ENCODE peak calls at places on chromosomes 3 and 15, in eight cellular contexts. C, F, K, V, U, R, E and P are unnamed samples.

GRCh38 chr3:152469238-152470025 is 200.7 kb downstream of the MBNL1 start:
- DNase-seq in C (no peak), F (no peak), K (no peak), V (no peak), U (no peak), R (no peak), E (no peak), P (no peak)

GRCh38 chr3:157059661-157060060 is 100.3 kb downstream of the CCNL1 start:
- DNase-seq in C (no peak), F (no peak), K (no peak), V (no peak), U (no peak), R (no peak), E (no peak), P (no peak)

GRCh38 chr15:25730918-25731317 is 132.2 kb downstream of the ATP10A start:
- DNase-seq in C (no peak), F (no peak), K (no peak), V (no peak), U (no peak), R (no peak), E (no peak), P (no peak)

GRCh38 chr15:68620721-68621528 is 42.1 kb downstream of the CORO2B start:
- DNase-seq in C (no peak), F (peak), K (no peak), V (peak), U (no peak), R (peak), E (peak), P (peak)

GRCh38 chr3:140219161-140219745 is 284.3 kb downstream of the CLSTN2 start:
- DNase-seq in C (no peak), F (no peak), K (no peak), V (no peak), U (peak), R (no peak), E (no peak), P (no peak)

GRCh38 chr3:149340310-149340933 is 7.0 kb upstream of the TM4SF18 start:
- DNase-seq in C (peak), F (no peak), K (no peak), V (no peak), U (no peak), R (no peak), E (no peak), P (no peak)

GRCh38 chr3:170076715-170077238 is 39.0 kb downstream of the GPR160 start:
- DNase-seq in C (no peak), F (no peak), K (no peak), V (no peak), U (no peak), R (no peak), E (no peak), P (no peak)

GRCh38 chr15:78242128-78242527 is 7.8 kb upstream of the ACSBG1 start:
- DNase-seq in C (peak), F (no peak), K (peak), V (no peak), U (no peak), R (no peak), E (no peak), P (peak)

GRCh38 chr3:46948830-46949671 is 27.5 kb downstream of the CCDC12 start:
- DNase-seq in C (no peak), F (no peak), K (peak), V (no peak), U (no peak), R (peak), E (no peak), P (no peak)

GRCh38 chr3:118882353-118882947 is 152.2 kb downstream of the IGSF11 start:
- DNase-seq in C (peak), F (peak), K (peak), V (peak), U (peak), R (no peak), E (no peak), P (peak)

GRCh38 chr3:156892701-156893100 is 66.5 kb downstream of the LEKR1 start:
- DNase-seq in C (peak), F (no peak), K (no peak), V (no peak), U (no peak), R (no peak), E (peak), P (peak)

GRCh38 chr3:143119974-143120715 is 574 bp downstream of the CHST2 start:
- DNase-seq in C (peak), F (no peak), K (peak), V (no peak), U (no peak), R (peak), E (no peak), P (peak)

GRCh38 chr3:184815046-184815930 is 3.3 kb downstream of the VPS8 start:
- DNase-seq in C (no peak), F (peak), K (no peak), V (no peak), U (peak), R (no peak), E (peak), P (peak)

GRCh38 chr15:62896969-62897486 is 145.5 kb upstream of the TPM1 start:
- DNase-seq in C (peak), F (peak), K (no peak), V (peak), U (peak), R (peak), E (peak), P (peak)

GRCh38 chr15:67601008-67601620 is 58.6 kb downstream of the MAP2K5 start:
- DNase-seq in C (no peak), F (no peak), K (no peak), V (no peak), U (no peak), R (no peak), E (no peak), P (no peak)

GRCh38 chr3:71325715-71326114 is 257.8 kb downstream of the FOXP1 start:
- DNase-seq in C (no peak), F (no peak), K (no peak), V (no peak), U (no peak), R (no peak), E (no peak), P (no peak)
- TF ChIP-seq CTCF in C (no peak), F (no peak), K (no peak), V (no peak), U (no peak), R (no peak), E (no peak), P (no peak)

GRCh38 chr3:37862712-37863551 is 1.3 kb downstream of the CTDSPL start:
- DNase-seq in C (peak), F (no peak), K (no peak), V (no peak), U (no peak), R (no peak), E (no peak), P (peak)

GRCh38 chr3:37863552-37863865 is 1.8 kb downstream of the CTDSPL start:
- DNase-seq in C (no peak), F (no peak), K (no peak), V (no peak), U (no peak), R (no peak), E (no peak), P (no peak)

GRCh38 chr3:37859908-37860199 is 1.8 kb upstream of the CTDSPL start:
- DNase-seq in C (no peak), F (no peak), K (no peak), V (no peak), U (no peak), R (no peak), E (no peak), P (no peak)

GRCh38 chr3:37862219-37862711 is 585 bp downstream of the CTDSPL start:
- DNase-seq in C (no peak), F (no peak), K (peak), V (no peak), U (no peak), R (peak), E (no peak), P (peak)

DNA sequence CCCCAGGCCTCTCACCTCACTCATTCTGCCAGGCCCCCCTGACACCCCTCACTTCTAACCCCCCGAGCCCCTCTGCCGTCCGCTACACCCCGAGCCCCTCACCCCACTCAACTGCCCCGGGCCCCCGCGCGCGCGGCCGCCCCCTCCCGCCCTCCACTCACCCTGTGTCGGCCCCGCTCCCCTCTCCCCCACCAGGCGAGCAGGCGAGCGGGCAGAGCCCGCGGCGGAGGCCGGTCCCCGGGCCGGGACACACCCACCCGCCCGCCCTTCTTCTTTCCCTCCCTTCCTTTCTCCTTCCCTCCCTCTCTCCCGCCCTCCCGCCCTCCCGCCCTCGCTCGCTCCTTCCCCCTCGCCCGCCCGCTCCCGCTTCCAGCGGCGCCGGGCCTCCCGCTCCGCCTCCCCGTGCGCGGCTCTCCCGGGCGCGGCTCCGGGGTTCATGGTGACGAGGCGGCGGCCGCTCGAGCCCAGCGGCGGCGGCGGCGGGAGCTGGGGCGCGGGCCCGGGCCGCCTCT is at the start of gene CTDSPL:
- DNase-seq in C (no peak), F (peak), K (peak), V (no peak), U (no peak), R (peak), E (no peak), P (peak)
- TF ChIP-seq CTCF in C (no peak), F (no peak), K (no peak), V (no peak), U (no peak), R (no peak), E (no peak), P (no peak)

GRCh38 chr3:11653298-11654055 is 9.8 kb upstream of the VGLL4 start:
- DNase-seq in C (no peak), F (no peak), K (no peak), V (no peak), U (no peak), R (no peak), E (no peak), P (no peak)
- TF ChIP-seq CTCF in C (no peak), F (no peak), K (no peak), V (no peak), U (no peak), R (no peak), E (no peak), P (no peak)

GRCh38 chr3:127473244-127474024 is 117.1 kb downstream of the TPRA1 start:
- DNase-seq in C (no peak), F (no peak), K (peak), V (no peak), U (no peak), R (no peak), E (no peak), P (peak)
- TF ChIP-seq CTCF in C (no peak), F (no peak), K (peak), V (no peak), U (peak), R (peak), E (peak), P (peak)

DNA sequence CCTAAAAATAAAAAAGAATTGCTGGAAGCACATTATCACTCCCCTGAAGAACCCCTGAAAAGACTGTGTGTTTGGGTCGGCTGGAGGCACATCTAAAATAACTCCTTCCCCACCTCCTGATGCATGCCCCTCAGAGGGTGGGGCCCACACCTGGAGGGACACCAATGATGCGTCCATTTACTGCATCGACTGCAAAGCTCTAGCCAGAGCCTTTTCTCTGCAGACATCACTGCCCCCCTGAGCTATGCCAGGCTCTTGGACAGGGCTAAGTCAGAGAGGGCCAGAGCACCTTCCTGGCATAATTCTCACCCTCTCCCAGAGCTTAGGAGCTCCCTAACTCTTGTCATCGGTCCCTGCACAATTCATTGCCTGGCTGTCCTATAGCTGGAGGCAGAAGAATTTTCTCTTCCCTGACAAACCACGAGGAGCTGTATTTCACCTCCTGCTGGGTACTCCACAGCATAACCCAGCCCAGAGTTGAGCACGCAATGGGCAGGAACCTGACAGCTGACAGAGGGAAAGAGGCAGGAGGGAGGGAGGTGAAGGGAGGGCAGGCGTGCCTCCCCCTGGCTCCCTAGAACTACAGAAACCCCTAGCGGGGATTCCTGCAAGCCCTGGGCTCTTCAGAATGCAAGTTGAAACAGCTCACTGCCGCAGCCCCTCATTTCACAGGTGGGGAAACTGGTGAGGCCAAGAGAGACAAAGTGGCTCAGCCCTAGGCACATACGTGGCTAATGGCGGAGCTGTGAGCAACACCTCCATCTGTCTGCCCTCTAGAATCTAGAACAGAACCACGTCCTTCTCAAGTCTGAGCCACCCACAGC is 46.6 kb downstream of the XXYLT1 start:
- DNase-seq in C (no peak), F (no peak), K (no peak), V (no peak), U (no peak), R (peak), E (no peak), P (no peak)
- TF ChIP-seq CTCF in C (no peak), F (no peak), K (no peak), V (no peak), U (no peak), R (no peak), E (peak), P (no peak)

DNA sequence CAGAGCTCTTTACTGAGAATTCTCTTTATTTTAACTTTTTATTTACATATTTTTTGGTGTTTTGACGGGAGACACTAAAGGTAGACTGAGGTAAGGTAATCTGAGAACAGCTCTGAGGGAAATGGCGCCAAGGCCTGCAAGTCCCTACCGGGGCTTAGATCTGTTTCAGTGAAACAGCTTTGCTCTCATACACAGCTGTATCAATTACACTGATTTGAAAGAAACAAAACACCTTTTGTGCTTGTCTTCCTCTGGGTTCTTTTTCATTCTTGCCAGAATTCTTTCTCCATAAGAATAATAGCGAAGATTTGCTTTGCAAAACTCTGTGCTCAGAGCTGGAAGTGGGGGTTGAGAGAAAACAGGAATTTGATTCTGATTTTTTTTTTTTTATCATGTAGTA is 79.5 kb upstream of the PEX5L start:
- DNase-seq in C (no peak), F (no peak), K (no peak), V (no peak), U (no peak), R (no peak), E (no peak), P (no peak)
- TF ChIP-seq CTCF in C (no peak), F (no peak), K (no peak), V (no peak), U (no peak), R (no peak), E (no peak), P (no peak)